ENCODE peak calls at places on chromosomes 12 and 14, in four cellular contexts. One of them, this sample, is unnamed.

GRCh38 chr12:57089259-57090245 is 638 bp downstream of the NAB2 start:
- DNase-seq in frontal cortex: peak
- DNase-seq in GM04504: no peak
- DNase-seq in ELF-1: peak
- DNase-seq in this sample: no peak

GRCh38 chr12:75704664-75705063 is 193.3 kb upstream of the KRR1 start:
- DNase-seq in GM04504: no peak
- DNase-seq in ELF-1: no peak
- DNase-seq in frontal cortex: no peak
- DNase-seq in this sample: no peak

GRCh38 chr12:65695077-65695865 is 129.0 kb upstream of the HMGA2 start:
- DNase-seq in ELF-1: no peak
- DNase-seq in frontal cortex: no peak
- DNase-seq in GM04504: peak
- DNase-seq in this sample: peak

GRCh38 chr14:68678471-68678870 is 114.4 kb downstream of the ZFP36L1 start:
- DNase-seq in ELF-1: no peak
- DNase-seq in GM04504: no peak
- DNase-seq in frontal cortex: no peak
- DNase-seq in this sample: no peak

GRCh38 chr12:50949801-50950302 is 2.5 kb upstream of the HIGD1C start:
- DNase-seq in frontal cortex: no peak
- DNase-seq in ELF-1: no peak
- DNase-seq in GM04504: no peak
- DNase-seq in this sample: no peak

GRCh38 chr14:34489324-34489723 is 27.3 kb upstream of the SPTSSA start:
- DNase-seq in ELF-1: no peak
- DNase-seq in frontal cortex: no peak
- DNase-seq in GM04504: no peak
- DNase-seq in this sample: no peak

GRCh38 chr12:80472912-80473500 is 29.0 kb downstream of the PTPRQ start:
- DNase-seq in GM04504: peak
- DNase-seq in frontal cortex: no peak
- DNase-seq in ELF-1: peak
- DNase-seq in this sample: peak

GRCh38 chr14:65251213-65251612 is 148.9 kb upstream of the MAX start:
- DNase-seq in frontal cortex: no peak
- DNase-seq in GM04504: peak
- DNase-seq in ELF-1: no peak
- DNase-seq in this sample: peak

GRCh38 chr14:34368115-34368970 is 93.7 kb downstream of the SPTSSA start:
- DNase-seq in GM04504: peak
- DNase-seq in ELF-1: no peak
- DNase-seq in frontal cortex: no peak
- DNase-seq in this sample: no peak

GRCh38 chr12:132955094-132955932 is 793 bp downstream of the ZNF605 start:
- DNase-seq in frontal cortex: peak
- DNase-seq in ELF-1: peak
- DNase-seq in GM04504: peak
- DNase-seq in this sample: peak

This sample was measured in skeletal muscle cell.